ENCODE peak calls at places on chromosome 12, in four cellular contexts. J is K562, F is WTC11, N is HepG2. U is an unnamed sample.

GRCh38 chr12:122943196-122943595 is 23.1 kb downstream of the ABCB9 start:
- DNase-seq in J (no peak), F (no peak), N (no peak), U (no peak)

GRCh38 chr12:107064243-107064642 is 29.1 kb downstream of the CRY1 start:
- DNase-seq in J (no peak), F (no peak), N (no peak), U (no peak)

GRCh38 chr12:54419088-54419887 is at the start of gene ITGA5:
- DNase-seq in J (peak; percentile 79), F (peak; percentile 62), N (no peak), U (peak; percentile 53)

GRCh38 chr12:79782197-79782890 is 91.6 kb upstream of the PAWR start:
- DNase-seq in J (no peak), F (no peak), N (no peak), U (peak; percentile 19)

GRCh38 chr12:85574291-85574690 is 261.9 kb downstream of the RASSF9 start:
- DNase-seq in J (no peak), F (no peak), N (no peak), U (no peak)

GRCh38 chr12:15346488-15346887 is 24.2 kb downstream of the PTPRO start:
- DNase-seq in J (no peak), F (no peak), N (no peak), U (no peak)

GRCh38 chr12:125431516-125431915 is 366.3 kb downstream of the AACS start:
- DNase-seq in J (no peak), F (no peak), N (no peak), U (no peak)

GRCh38 chr12:133226690-133227089 is 9.0 kb downstream of the ANHX start:
- DNase-seq in J (no peak), F (no peak), N (no peak), U (no peak)

GRCh38 chr12:95986635-95987535 is 9.3 kb downstream of the HAL start:
- DNase-seq in J (no peak), F (peak; percentile 26), N (no peak), U (no peak)

GRCh38 chr12:123034865-123035264 is 54.4 kb downstream of the ARL6IP4 start:
- DNase-seq in J (peak; percentile 26), F (no peak), N (no peak), U (peak; percentile 63)

GRCh38 chr12:118463677-118464076 is 87.3 kb downstream of the SUDS3 start:
- DNase-seq in J (no peak), F (no peak), N (no peak), U (no peak)

GRCh38 chr12:105814283-105814682 is 324.5 kb downstream of the NUAK1 start:
- DNase-seq in J (no peak), F (no peak), N (no peak), U (no peak)

GRCh38 chr12:119444462-119445044 is 110.0 kb downstream of the CCDC60 start:
- DNase-seq in J (peak; percentile 82), F (peak; percentile 79), N (peak; percentile 72), U (peak; percentile 46)

GRCh38 chr12:51217133-51217967 is 512 bp downstream of the POU6F1 start:
- DNase-seq in J (peak; percentile 75), F (peak; percentile 70), N (no peak), U (peak; percentile 47)

GRCh38 chr12:76144253-76144564 is 59.7 kb upstream of the NAP1L1 start:
- DNase-seq in J (peak; percentile 57), F (no peak), N (no peak), U (peak; percentile 11)

GRCh38 chr12:53625946-53626701 is at the start of gene ATF7:
- DNase-seq in J (peak; percentile 98), F (peak; percentile 98), N (peak; percentile 92), U (peak; percentile 99)

GRCh38 chr12:120361506-120362208 is 7.3 kb downstream of the MSI1 start:
- DNase-seq in J (peak; percentile 50), F (peak; percentile 93), N (no peak), U (no peak)

GRCh38 chr12:75738486-75738885 is 227.1 kb upstream of the KRR1 start:
- DNase-seq in J (no peak), F (no peak), N (no peak), U (no peak)

GRCh38 chr12:13256705-13257045 is 60.1 kb downstream of the EMP1 start:
- DNase-seq in J (no peak), F (no peak), N (no peak), U (no peak)

GRCh38 chr12:13504074-13504473 is 307.5 kb downstream of the EMP1 start:
- DNase-seq in J (no peak), F (no peak), N (no peak), U (no peak)

GRCh38 chr12:47767197-47767724 is 5.8 kb upstream of the SLC48A1 start:
- DNase-seq in J (peak; percentile 79), F (peak; percentile 76), N (peak; percentile 53), U (peak; percentile 69)

GRCh38 chr12:43742106-43742505 is 16.5 kb downstream of the PUS7L start:
- DNase-seq in J (no peak), F (no peak), N (no peak), U (no peak)

GRCh38 chr12:24424376-24424775 is 474.9 kb upstream of the SOX5 start:
- DNase-seq in J (no peak), F (no peak), N (no peak), U (no peak)

GRCh38 chr12:67366530-67367196 is 97.5 kb downstream of the CAND1 start:
- DNase-seq in J (no peak), F (no peak), N (no peak), U (no peak)

GRCh38 chr12:49503674-49504180 is 35.1 kb upstream of the KCNH3 start:
- DNase-seq in J (no peak), F (no peak), N (no peak), U (peak; percentile 88)

GRCh38 chr12:19808371-19808770 is 369.1 kb downstream of the AEBP2 start:
- DNase-seq in J (no peak), F (no peak), N (no peak), U (no peak)

GRCh38 chr12:3061858-3062215 is 15.3 kb upstream of the TSPAN9 start:
- DNase-seq in J (no peak), F (no peak), N (no peak), U (no peak)

GRCh38 chr12:132618683-132619043 is at the start of gene P2RX2:
- DNase-seq in J (no peak), F (no peak), N (no peak), U (no peak)

GRCh38 chr12:42609605-42610004 is 20.1 kb upstream of the PRICKLE1 start:
- DNase-seq in J (no peak), F (no peak), N (no peak), U (no peak)

GRCh38 chr12:47020211-47020821 is 59.1 kb upstream of the PCED1B start:
- DNase-seq in J (no peak), F (no peak), N (no peak), U (no peak)

GRCh38 chr12:56709759-56710376 is 15.2 kb downstream of the NACA start:
- DNase-seq in J (no peak), F (no peak), N (no peak), U (no peak)

GRCh38 chr12:67940780-67941243 is 48.4 kb upstream of the IFNG-AS1 start:
- DNase-seq in J (no peak), F (no peak), N (peak; percentile 9), U (no peak)

GRCh38 chr12:8817856-8818255 is 4.6 kb upstream of the A2ML1 start:
- DNase-seq in J (no peak), F (no peak), N (no peak), U (no peak)

GRCh38 chr12:120006248-120006975 is 17.4 kb downstream of the BICDL1 start:
- DNase-seq in J (no peak), F (no peak), N (no peak), U (no peak)

GRCh38 chr12:862303-862911 is 87.1 kb downstream of the RAD52 start:
- DNase-seq in J (no peak), F (no peak), N (no peak), U (no peak)

GRCh38 chr12:793037-793436 is 40.7 kb downstream of the WNK1 start:
- DNase-seq in J (no peak), F (no peak), N (no peak), U (no peak)

GRCh38 chr12:56337753-56338221 is 897 bp upstream of the IL23A start:
- DNase-seq in J (no peak), F (no peak), N (no peak), U (no peak)

GRCh38 chr12:28535216-28535615 is 345.0 kb downstream of the CCDC91 start:
- DNase-seq in J (no peak), F (no peak), N (no peak), U (no peak)
- TF ChIP-seq HMGXB4 in J (no peak), F (no peak), N (no peak), U (no peak)

GRCh38 chr12:92654929-92655328 is 47.9 kb upstream of the PLEKHG7 start:
- DNase-seq in J (no peak), F (no peak), N (no peak), U (no peak)
- TF ChIP-seq HMGXB4 in J (no peak), F (no peak), N (no peak), U (no peak)

DNA sequence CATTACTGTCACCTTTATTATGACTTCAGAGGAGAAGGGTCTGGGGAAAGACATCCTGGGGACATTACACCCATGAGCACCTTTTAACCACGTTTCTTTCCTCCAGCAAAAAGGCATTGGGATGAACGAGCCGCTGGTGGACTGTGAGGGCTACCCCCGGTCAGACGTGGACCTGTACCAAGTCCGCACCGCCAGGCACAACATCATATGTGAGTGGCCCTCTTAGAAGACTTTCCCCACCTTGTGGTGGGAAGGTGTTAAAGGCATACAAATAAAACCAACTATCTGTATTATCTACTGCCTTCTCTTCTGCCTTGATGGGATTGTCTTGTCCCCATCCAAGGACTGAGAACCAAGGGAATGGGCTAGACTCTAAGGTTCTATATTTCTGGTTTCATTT is 6.0 kb downstream of the PSMD9 start:
- DNase-seq in J (peak; percentile 47), F (peak; percentile 30), N (peak; percentile 78), U (peak; percentile 72)
- TF ChIP-seq HMGXB4 in J (no peak), F (no peak), N (peak; percentile 31), U (no peak)

GRCh38 chr12:127823801-127824200 is 443.2 kb upstream of the TMEM132C start:
- DNase-seq in J (no peak), F (no peak), N (no peak), U (no peak)

GRCh38 chr12:127819066-127819465 is 447.9 kb upstream of the TMEM132C start:
- DNase-seq in J (no peak), F (no peak), N (no peak), U (no peak)

GRCh38 chr12:127820846-127821245 is 446.1 kb upstream of the TMEM132C start:
- DNase-seq in J (no peak), F (no peak), N (no peak), U (no peak)

GRCh38 chr12:127822743-127823433 is 444.1 kb upstream of the TMEM132C start:
- DNase-seq in J (no peak), F (no peak), N (no peak), U (no peak)
- TF ChIP-seq HMGXB4 in J (no peak), F (no peak), N (no peak), U (no peak)

GRCh38 chr12:52310622-52311281 is 10.4 kb downstream of the KRT83 start:
- DNase-seq in J (no peak), F (no peak), N (no peak), U (peak; percentile 26)
- TF ChIP-seq HMGXB4 in J (no peak), F (no peak), N (no peak), U (no peak)